ENCODE peak calls at places on chromosomes 2 and 18, in seven cellular contexts. I is OCI-LY7; B is endothelial cell; Q is heart right ventricle; E is activated CD8-positive, alpha-beta T cell treated with anti-CD3 and anti-CD28 coated beads for 36 hours; O is psoas muscle; L is tibial artery. J is an unnamed sample.

GRCh38 chr2:208541982-208542464 is 135.4 kb downstream of the PTH2R start:
- DNase-seq in I (no peak), B (no peak), Q (no peak), E (no peak), O (no peak), L (no peak), J (no peak)

GRCh38 chr2:2581331-2582159 is 250.5 kb upstream of the MYT1L start:
- DNase-seq in I (no peak), B (no peak), Q (no peak), E (no peak), O (peak), L (peak), J (no peak)

GRCh38 chr2:213834331-213834730 is 550.1 kb downstream of the SPAG16 start:
- DNase-seq in I (no peak), B (no peak), Q (no peak), E (no peak), O (no peak), L (no peak), J (no peak)

GRCh38 chr18:40179647-40180175 is 1775.3 kb upstream of the PIK3C3 start:
- DNase-seq in I (no peak), B (no peak), Q (no peak), E (no peak), O (no peak), L (no peak), J (no peak)

GRCh38 chr2:84486436-84487115 is 27.5 kb upstream of the SUCLG1 start:
- DNase-seq in I (no peak), B (no peak), Q (no peak), E (no peak), O (no peak), L (no peak), J (no peak)

GRCh38 chr18:23115683-23116096 is 19.6 kb upstream of the CABLES1 start:
- DNase-seq in I (no peak), B (no peak), Q (no peak), E (no peak), O (no peak), L (no peak), J (no peak)

GRCh38 chr2:161046876-161047275 is 113.4 kb upstream of the TANK start:
- DNase-seq in I (no peak), B (no peak), Q (no peak), E (no peak), O (no peak), L (no peak), J (no peak)

GRCh38 chr18:56028514-56028913 is 440.5 kb upstream of the TCF4 start:
- DNase-seq in I (no peak), B (no peak), Q (no peak), E (no peak), O (no peak), L (no peak), J (no peak)

GRCh38 chr18:48139427-48140347 is 209.2 kb upstream of the SMAD2 start:
- DNase-seq in I (no peak), B (no peak), Q (peak), E (no peak), O (no peak), L (no peak), J (no peak)

GRCh38 chr2:233818639-233819621 is 35.4 kb downstream of the HJURP start:
- DNase-seq in I (no peak), B (no peak), Q (no peak), E (no peak), O (no peak), L (peak), J (no peak)

GRCh38 chr18:75544496-75544895 is 117.0 kb upstream of the SMIM21 start:
- DNase-seq in I (no peak), B (no peak), Q (no peak), E (no peak), O (no peak), L (no peak), J (no peak)

GRCh38 chr2:165902929-165903328 is 50.6 kb downstream of the TTC21B start:
- DNase-seq in I (no peak), B (no peak), Q (no peak), E (no peak), O (no peak), L (no peak), J (no peak)

GRCh38 chr2:216391401-216391800 is 19.1 kb upstream of the MARCHF4 start:
- DNase-seq in I (no peak), B (no peak), Q (no peak), E (no peak), O (no peak), L (no peak), J (no peak)

GRCh38 chr2:168428431-168428830 is 27.6 kb upstream of the CERS6 start:
- DNase-seq in I (no peak), B (no peak), Q (no peak), E (no peak), O (no peak), L (no peak), J (no peak)

GRCh38 chr2:226730487-226730886 is 69.1 kb downstream of the IRS1 start:
- DNase-seq in I (no peak), B (no peak), Q (no peak), E (no peak), O (peak), L (no peak), J (no peak)

GRCh38 chr2:222304737-222305509 is 6.1 kb upstream of the PAX3 start:
- DNase-seq in I (no peak), B (no peak), Q (no peak), E (no peak), O (no peak), L (no peak), J (no peak)

GRCh38 chr18:34977787-34978532 is 63.3 kb upstream of the MAPRE2 start:
- DNase-seq in I (peak), B (peak), Q (peak), E (peak), O (peak), L (no peak), J (peak)

GRCh38 chr2:150479075-150479915 is 8.2 kb downstream of the RND3 start:
- DNase-seq in I (no peak), B (no peak), Q (no peak), E (no peak), O (no peak), L (no peak), J (no peak)

GRCh38 chr2:79512442-79513401 is at the start of gene CTNNA2:
- DNase-seq in I (no peak), B (peak), Q (peak), E (peak), O (no peak), L (no peak), J (peak)

GRCh38 chr2:69185807-69186206 is 172.8 kb downstream of the ANTXR1 start:
- DNase-seq in I (no peak), B (no peak), Q (no peak), E (no peak), O (no peak), L (no peak), J (no peak)

GRCh38 chr2:120854014-120854620 is 118.4 kb downstream of the GLI2 start:
- DNase-seq in I (no peak), B (no peak), Q (no peak), E (no peak), O (no peak), L (peak), J (no peak)

GRCh38 chr2:172038604-172039003 is 38.9 kb downstream of the METAP1D start:
- DNase-seq in I (no peak), B (no peak), Q (no peak), E (no peak), O (no peak), L (no peak), J (no peak)

GRCh38 chr2:201572822-201573493 is 70.3 kb downstream of the TMEM237 start:
- DNase-seq in I (no peak), B (no peak), Q (no peak), E (no peak), O (no peak), L (no peak), J (peak)

GRCh38 chr2:98615481-98615880 is 7.1 kb downstream of the UNC50 start:
- DNase-seq in I (no peak), B (no peak), Q (no peak), E (no peak), O (no peak), L (no peak), J (no peak)

GRCh38 chr2:170344663-170345099 is 166.7 kb downstream of the MYO3B start:
- DNase-seq in I (no peak), B (no peak), Q (no peak), E (no peak), O (no peak), L (no peak), J (no peak)

GRCh38 chr2:112995346-112995920 is 9.8 kb upstream of the IL36A start:
- DNase-seq in I (no peak), B (no peak), Q (no peak), E (peak), O (no peak), L (no peak), J (no peak)

GRCh38 chr2:37645363-37645762 is 26.1 kb downstream of the CDC42EP3 start:
- DNase-seq in I (no peak), B (no peak), Q (no peak), E (peak), O (no peak), L (no peak), J (no peak)

GRCh38 chr2:60844105-60844504 is 37.3 kb upstream of the REL start:
- DNase-seq in I (no peak), B (no peak), Q (no peak), E (peak), O (no peak), L (no peak), J (no peak)

GRCh38 chr2:234411793-234412192 is 85.1 kb downstream of the ARL4C start:
- DNase-seq in I (peak), B (no peak), Q (no peak), E (no peak), O (no peak), L (no peak), J (peak)

GRCh38 chr18:45879681-45880655 is 54.5 kb downstream of the SIGLEC15 start:
- DNase-seq in I (peak), B (peak), Q (peak), E (peak), O (peak), L (peak), J (peak)

GRCh38 chr18:56389190-56389589 is 249.2 kb downstream of the TXNL1 start:
- DNase-seq in I (no peak), B (no peak), Q (no peak), E (no peak), O (no peak), L (no peak), J (no peak)

GRCh38 chr2:73031725-73032701 is 39.5 kb downstream of the SFXN5 start:
- DNase-seq in I (no peak), B (no peak), Q (no peak), E (no peak), O (no peak), L (no peak), J (no peak)

GRCh38 chr2:104164721-104165252 is 689.1 kb upstream of the POU3F3 start:
- DNase-seq in I (no peak), B (no peak), Q (no peak), E (no peak), O (no peak), L (no peak), J (no peak)

GRCh38 chr18:48676756-48677368 is 138.0 kb downstream of the CTIF start:
- DNase-seq in I (peak), B (peak), Q (peak), E (peak), O (peak), L (peak), J (peak)

GRCh38 chr2:222038086-222038802 is 260.6 kb downstream of the PAX3 start:
- DNase-seq in I (no peak), B (no peak), Q (no peak), E (no peak), O (no peak), L (no peak), J (no peak)

GRCh38 chr2:232368311-232368731 is 10.2 kb upstream of the ALPP start:
- DNase-seq in I (no peak), B (no peak), Q (no peak), E (no peak), O (no peak), L (no peak), J (no peak)

GRCh38 chr2:226758886-226759660 is 40.5 kb downstream of the IRS1 start:
- DNase-seq in I (no peak), B (no peak), Q (no peak), E (no peak), O (no peak), L (no peak), J (no peak)

GRCh38 chr18:79585395-79586370 is 93.9 kb upstream of the CTDP1 start:
- DNase-seq in I (peak), B (no peak), Q (no peak), E (no peak), O (peak), L (peak), J (no peak)

DNA sequence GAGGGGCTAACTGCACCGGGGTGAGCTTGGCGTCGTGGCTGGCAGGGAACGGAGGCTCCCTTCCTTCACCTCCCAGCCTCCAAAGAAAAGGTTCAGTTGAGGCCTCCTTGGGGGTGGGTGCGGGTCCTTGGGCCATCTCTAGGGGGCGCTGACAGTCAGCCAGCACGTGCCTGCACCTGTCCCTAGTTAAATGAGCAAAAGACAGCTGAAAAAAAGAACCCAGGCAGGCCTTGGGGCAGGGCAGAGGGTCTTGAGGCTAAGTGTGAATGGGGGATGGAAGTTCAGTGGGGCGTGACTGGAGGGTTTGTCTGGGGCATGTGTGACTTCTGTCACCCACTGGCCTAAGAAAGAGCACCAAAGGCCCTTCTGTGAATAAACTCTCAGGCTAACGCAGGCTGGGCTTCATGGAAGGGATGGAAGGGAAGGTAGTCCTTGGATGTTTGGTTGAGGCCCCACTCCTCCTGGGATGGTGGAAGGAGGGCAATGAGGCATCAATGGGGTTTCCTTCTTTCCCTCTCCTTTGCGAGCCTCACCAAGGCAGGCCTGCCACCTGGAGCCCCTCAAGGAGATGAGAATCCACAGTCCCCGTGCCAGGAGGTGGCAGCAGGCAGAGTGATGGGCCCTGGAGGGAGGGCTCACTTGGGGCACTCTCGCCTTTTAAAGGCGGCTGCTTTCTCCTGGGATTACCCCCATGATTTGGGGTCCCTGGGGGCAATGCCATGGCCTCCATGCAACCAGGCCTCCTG is 56.2 kb downstream of the ZFP36L2 start:
- DNase-seq in I (peak), B (peak), Q (no peak), E (peak), O (peak), L (no peak), J (peak)
- TF ChIP-seq CTCF in I (peak), B (peak), Q (peak), E (peak), O (peak), L (peak), J (peak)

GRCh38 chr18:73980289-73980979 is 167.2 kb downstream of the FBXO15 start:
- DNase-seq in I (no peak), B (peak), Q (no peak), E (no peak), O (no peak), L (no peak), J (no peak)
- TF ChIP-seq CTCF in I (peak), B (peak), Q (peak), E (no peak), O (no peak), L (no peak), J (no peak)

DNA sequence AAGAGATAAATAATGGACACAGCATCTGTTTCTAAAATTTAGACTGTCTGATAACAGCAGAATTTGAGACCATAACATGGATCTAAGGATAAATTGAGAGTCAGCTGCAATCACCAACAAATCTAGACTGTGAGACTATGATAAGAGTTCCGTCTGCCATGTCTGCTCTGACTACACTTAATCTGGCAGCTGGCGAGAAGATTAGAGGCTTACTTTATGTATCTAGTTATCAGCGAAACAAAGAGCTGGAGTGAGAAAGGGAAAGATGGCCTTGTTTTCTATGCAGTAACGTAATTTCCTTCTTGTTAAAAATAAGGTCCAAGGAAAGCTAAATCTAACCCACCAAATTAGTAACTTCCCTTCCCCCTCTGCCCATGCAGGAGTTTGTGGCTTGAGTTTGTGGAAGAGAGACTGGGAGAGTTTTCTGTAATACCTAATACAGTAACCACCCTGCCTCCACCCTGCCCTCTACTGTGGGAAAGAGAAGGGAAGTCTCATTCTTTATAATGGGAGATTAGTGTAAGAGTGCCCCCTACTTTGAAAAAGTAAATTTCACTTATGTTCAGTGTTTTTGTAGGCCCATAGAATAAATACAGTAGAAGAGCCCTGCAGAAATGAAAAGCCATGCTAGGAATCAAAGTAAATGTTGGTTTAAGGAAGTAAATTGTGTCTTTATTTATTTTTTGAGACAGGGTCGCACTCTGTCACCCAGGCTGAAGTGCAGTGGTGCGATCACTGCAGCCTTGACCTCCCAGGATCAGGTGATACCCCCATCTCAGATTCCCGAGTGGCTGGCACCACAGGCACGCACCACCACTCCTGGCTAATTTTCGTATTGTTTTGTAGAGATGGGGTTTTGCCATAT is 27.5 kb downstream of the EML4 start:
- DNase-seq in I (peak), B (peak), Q (peak), E (peak), O (no peak), L (no peak), J (peak)
- TF ChIP-seq CTCF in I (peak), B (peak), Q (peak), E (peak), O (peak), L (peak), J (peak)

GRCh38 chr2:158457092-158457825 is 507 bp downstream of the PKP4 start:
- DNase-seq in I (peak), B (peak), Q (peak), E (peak), O (peak), L (peak), J (peak)
- TF ChIP-seq CTCF in I (no peak), B (no peak), Q (peak), E (no peak), O (no peak), L (no peak), J (peak)

GRCh38 chr18:12278765-12279682 is 24.9 kb downstream of the CIDEA start:
- DNase-seq in I (no peak), B (peak), Q (peak), E (no peak), O (peak), L (peak), J (no peak)

GRCh38 chr18:12279781-12280531 is 25.8 kb downstream of the CIDEA start:
- DNase-seq in I (no peak), B (no peak), Q (peak), E (no peak), O (no peak), L (no peak), J (no peak)

GRCh38 chr18:12274793-12275192 is 20.6 kb downstream of the CIDEA start:
- DNase-seq in I (no peak), B (no peak), Q (no peak), E (no peak), O (no peak), L (no peak), J (no peak)

GRCh38 chr18:12276736-12277554 is 22.8 kb downstream of the CIDEA start:
- DNase-seq in I (no peak), B (no peak), Q (no peak), E (no peak), O (no peak), L (peak), J (no peak)

DNA sequence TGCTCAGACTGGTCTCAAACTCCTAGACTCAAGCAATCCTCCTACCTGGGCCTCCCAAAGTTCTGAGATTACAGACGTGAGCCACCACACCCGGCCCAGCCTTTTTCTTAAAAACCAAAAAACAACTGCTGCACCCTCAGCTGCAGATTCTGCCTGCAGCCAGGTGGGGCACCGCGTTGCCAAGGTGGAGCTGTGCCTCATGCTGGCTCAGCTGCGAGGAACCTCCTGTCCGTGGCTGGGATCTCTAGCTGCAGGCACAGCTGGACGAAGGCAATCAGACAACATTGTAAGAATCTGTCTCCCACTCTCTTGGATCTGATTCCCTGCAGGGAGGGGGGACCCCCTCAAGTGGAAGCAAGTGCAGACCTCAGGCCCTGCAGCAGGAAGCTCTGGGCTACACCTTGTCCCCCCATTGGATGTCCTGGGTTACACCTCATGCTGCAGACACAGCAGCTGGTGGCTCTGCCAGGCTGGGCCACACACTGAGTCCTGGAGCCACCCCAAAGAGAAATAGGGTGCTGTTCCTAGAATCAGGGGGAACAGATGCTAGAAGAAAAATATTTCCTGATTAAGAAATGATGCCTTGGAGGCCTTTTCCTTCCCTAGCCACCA is 24.1 kb downstream of the CIDEA start:
- DNase-seq in I (peak), B (no peak), Q (no peak), E (peak), O (no peak), L (no peak), J (no peak)
- TF ChIP-seq CTCF in I (peak), B (no peak), Q (no peak), E (no peak), O (no peak), L (no peak), J (peak)

GRCh38 chr2:239329972-239330572 is 70.7 kb downstream of the HDAC4 start:
- DNase-seq in I (no peak), B (no peak), Q (no peak), E (no peak), O (peak), L (no peak), J (no peak)

GRCh38 chr2:239327536-239328305 is 73.1 kb downstream of the HDAC4 start:
- DNase-seq in I (no peak), B (no peak), Q (peak), E (no peak), O (no peak), L (peak), J (peak)

GRCh38 chr2:239329284-239329971 is 71.4 kb downstream of the HDAC4 start:
- DNase-seq in I (no peak), B (no peak), Q (peak), E (no peak), O (peak), L (peak), J (no peak)

GRCh38 chr2:239326831-239327535 is 73.8 kb downstream of the HDAC4 start:
- DNase-seq in I (no peak), B (no peak), Q (peak), E (peak), O (peak), L (no peak), J (peak)

GRCh38 chr2:239328306-239329191 is 72.3 kb downstream of the HDAC4 start:
- DNase-seq in I (no peak), B (no peak), Q (peak), E (no peak), O (peak), L (peak), J (no peak)
- TF ChIP-seq CTCF in I (no peak), B (no peak), Q (no peak), E (no peak), O (no peak), L (no peak), J (no peak)